ENCODE peak calls at places on chromosomes 11 and 22, in four cellular contexts. R is H9, S is GM12878, H is mesenchymal stem cell. J is an unnamed sample.

GRCh38 chr22:21865041-21865440 is 2.4 kb downstream of the MAPK1 start:
- DNase-seq in S (no peak), H (peak; percentile 77), R (no peak), J (peak; percentile 78)

GRCh38 chr11:72347691-72348090 is 86.6 kb downstream of the CLPB start:
- DNase-seq in H (no peak), R (no peak), S (no peak), J (no peak)

GRCh38 chr11:110858556-110858921 is 146.3 kb upstream of the ARHGAP20 start:
- DNase-seq in S (no peak), H (no peak), R (no peak), J (no peak)

GRCh38 chr11:32722255-32722654 is 72.2 kb downstream of the CCDC73 start:
- DNase-seq in S (no peak), H (no peak), R (no peak), J (no peak)

GRCh38 chr11:122354029-122354697 is 238.1 kb upstream of the BLID start:
- DNase-seq in R (no peak), H (no peak), S (no peak), J (no peak)

GRCh38 chr11:65593518-65594414 is 1.8 kb downstream of the KCNK7 start:
- DNase-seq in S (no peak), R (peak; percentile 72), H (peak; percentile 57), J (peak; percentile 98)

GRCh38 chr11:72935705-72936104 is 121.5 kb downstream of the ATG16L2 start:
- DNase-seq in S (no peak), R (no peak), H (no peak), J (peak; percentile 18)

GRCh38 chr11:79493555-79494171 is 52.8 kb upstream of the TENM4 start:
- DNase-seq in R (peak; percentile 95), S (no peak), H (peak; percentile 55), J (peak; percentile 93)

GRCh38 chr11:46392421-46393230 is 1.1 kb upstream of the CHRM4 start:
- DNase-seq in R (peak; percentile 92), S (no peak), H (peak; percentile 85), J (peak; percentile 100)

GRCh38 chr11:109015283-109015682 is 350.4 kb downstream of the DDX10 start:
- DNase-seq in H (peak; percentile 47), S (no peak), R (no peak), J (peak; percentile 86)

GRCh38 chr22:47996446-47996857 is 1234.0 kb downstream of the TBC1D22A start:
- DNase-seq in H (no peak), R (no peak), S (peak; percentile 25), J (no peak)

GRCh38 chr22:46542011-46542985 is 4.9 kb upstream of the CELSR1 start:
- DNase-seq in R (peak; percentile 91), S (peak; percentile 21), H (peak; percentile 63), J (peak; percentile 99)

GRCh38 chr22:21455334-21456089 is 11.7 kb upstream of the TMEM191C start:
- DNase-seq in H (no peak), S (no peak), R (peak; percentile 40), J (no peak)

GRCh38 chr11:85955531-85955930 is 100.3 kb downstream of the CCDC83 start:
- DNase-seq in S (no peak), H (peak; percentile 75), R (no peak), J (no peak)

GRCh38 chr11:2142762-2143202 is 3.6 kb upstream of the IGF2 start:
- DNase-seq in H (peak; percentile 66), S (peak; percentile 8), R (no peak), J (peak; percentile 97)

GRCh38 chr11:12693075-12693473 is 18.9 kb downstream of the TEAD1 start:
- DNase-seq in R (no peak), S (no peak), H (peak; percentile 84), J (no peak)

GRCh38 chr22:18024276-18024939 is at the start of gene MICAL3:
- DNase-seq in H (peak; percentile 66), R (peak; percentile 39), S (no peak), J (peak; percentile 96)

GRCh38 chr11:69454018-69454417 is 27.4 kb upstream of the LINC01488 start:
- DNase-seq in S (no peak), H (no peak), R (no peak), J (no peak)
- H2AFZ ChIP-seq in S (no peak overlapping the region), H (no peak overlapping the region), R (no peak overlapping the region), J (no peak overlapping the region)

GRCh38 chr11:124843616-124843910 is 21.7 kb upstream of the ROBO3 start:
- DNase-seq in H (no peak), S (no peak), R (no peak), J (peak; percentile 47)
- H3K4me2 ChIP-seq in H (no peak overlapping the region), S (no peak overlapping the region), R (peak overlapping the region; percentile 24), J (no peak overlapping the region)

GRCh38 chr22:35505394-35506258 is 35.0 kb upstream of the RASD2 start:
- DNase-seq in R (no peak), H (no peak), S (no peak), J (no peak)
- H2AFZ ChIP-seq in R (no peak overlapping the region), H (no peak overlapping the region), S (no peak overlapping the region), J (no peak overlapping the region)

GRCh38 chr11:114247070-114247789 is 49.0 kb upstream of the NNMT start:
- DNase-seq in R (no peak), S (no peak), H (no peak), J (no peak)

GRCh38 chr11:114242032-114242431 is 54.2 kb upstream of the NNMT start:
- DNase-seq in H (no peak), R (no peak), S (no peak), J (no peak)

GRCh38 chr11:114244995-114245394 is 51.2 kb upstream of the NNMT start:
- DNase-seq in H (no peak), S (no peak), R (no peak), J (no peak)

GRCh38 chr11:114246321-114247069 is 49.7 kb upstream of the NNMT start:
- DNase-seq in R (no peak), H (no peak), S (no peak), J (no peak)

DNA sequence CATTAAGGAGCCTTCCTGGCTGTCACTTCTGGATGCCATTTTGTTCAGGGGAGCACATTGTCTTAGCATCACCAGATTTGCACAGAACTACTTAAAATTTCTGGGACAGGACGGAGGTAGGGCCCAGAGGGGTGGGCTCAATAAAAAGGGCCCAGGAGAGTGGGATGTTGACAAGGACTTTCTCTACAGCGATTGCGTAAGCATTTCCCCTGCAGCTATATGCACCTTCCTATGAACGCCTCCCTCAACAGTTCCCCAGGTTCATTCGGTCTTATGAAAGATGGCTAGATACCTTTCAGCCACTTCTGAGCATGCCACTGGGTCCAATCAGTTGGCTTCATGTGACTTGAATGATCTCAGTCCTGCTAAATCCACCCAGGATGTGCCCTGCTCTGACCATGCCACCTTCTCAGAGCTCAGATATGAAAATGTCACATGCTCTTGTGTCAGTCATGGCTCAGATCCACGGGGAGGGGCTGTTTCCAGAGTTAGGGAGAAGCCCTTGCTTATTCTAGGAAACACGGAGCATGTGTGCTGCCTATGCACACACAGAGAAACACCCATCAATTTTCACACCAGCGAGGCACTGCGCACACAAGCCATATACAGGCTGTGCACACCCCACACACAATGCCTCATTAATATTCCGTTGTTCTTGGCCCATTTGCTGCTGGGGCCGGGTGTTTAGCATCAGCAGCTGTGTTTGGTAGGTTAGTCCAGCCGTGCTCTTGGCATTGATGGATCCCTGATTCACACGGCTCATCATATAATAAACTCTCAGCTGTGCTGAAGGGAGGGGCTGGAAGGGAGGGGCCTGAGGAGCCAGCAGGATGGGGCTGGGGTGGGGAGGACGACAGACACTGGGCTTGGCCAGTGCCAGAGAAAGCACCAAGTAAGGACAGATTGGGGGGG is 52.5 kb upstream of the NNMT start:
- DNase-seq in H (no peak), R (no peak), S (no peak), J (peak; percentile 83)
- H3K4me2 ChIP-seq in H (no peak overlapping the region), R (no peak overlapping the region), S (no peak overlapping the region), J (no peak overlapping the region)

DNA sequence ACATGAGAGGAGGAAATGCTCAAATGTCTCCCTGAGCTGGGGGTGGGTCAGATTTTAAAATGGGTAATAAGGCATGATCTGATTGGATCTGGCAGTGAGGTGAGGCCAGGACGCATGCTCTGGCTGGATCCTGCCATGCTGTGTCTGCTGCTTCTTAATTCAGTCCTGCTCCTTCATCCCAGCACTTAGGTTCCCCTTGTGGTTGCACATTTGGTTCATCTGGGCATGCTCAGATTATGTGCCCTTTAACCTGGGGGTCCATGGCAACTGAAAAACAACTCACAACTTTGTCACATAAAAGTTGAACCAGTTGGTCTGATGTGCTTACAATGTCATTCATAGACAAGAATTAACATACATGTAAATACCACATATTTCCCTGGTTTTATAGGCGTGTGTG is 67.9 kb downstream of the PIWIL4 start:
- DNase-seq in S (no peak), H (peak; percentile 12), R (peak; percentile 49), J (no peak)
- H2AFZ ChIP-seq in S (no peak overlapping the region), H (no peak overlapping the region), R (no peak overlapping the region), J (no peak overlapping the region)

GRCh38 chr11:47533690-47534135 is 19.2 kb downstream of the CELF1 start:
- DNase-seq in S (no peak), H (peak; percentile 84), R (peak; percentile 1), J (peak; percentile 73)
- H3K4me2 ChIP-seq in S (no peak overlapping the region), H (no peak overlapping the region), R (no peak overlapping the region), J (peak overlapping the region; percentile 36)

GRCh38 chr11:44557464-44557863 is 8.0 kb upstream of the CD82 start:
- DNase-seq in H (no peak), S (no peak), R (no peak), J (peak; percentile 46)

GRCh38 chr11:44556735-44557409 is 8.6 kb upstream of the CD82 start:
- DNase-seq in R (peak; percentile 67), H (peak; percentile 81), S (peak; percentile 47), J (no peak)

GRCh38 chr11:44551456-44552139 is 13.9 kb upstream of the CD82 start:
- DNase-seq in S (no peak), H (no peak), R (no peak), J (no peak)

GRCh38 chr11:44559207-44559943 is 6.1 kb upstream of the CD82 start:
- DNase-seq in H (peak; percentile 27), S (peak; percentile 85), R (peak; percentile 91), J (no peak)

DNA sequence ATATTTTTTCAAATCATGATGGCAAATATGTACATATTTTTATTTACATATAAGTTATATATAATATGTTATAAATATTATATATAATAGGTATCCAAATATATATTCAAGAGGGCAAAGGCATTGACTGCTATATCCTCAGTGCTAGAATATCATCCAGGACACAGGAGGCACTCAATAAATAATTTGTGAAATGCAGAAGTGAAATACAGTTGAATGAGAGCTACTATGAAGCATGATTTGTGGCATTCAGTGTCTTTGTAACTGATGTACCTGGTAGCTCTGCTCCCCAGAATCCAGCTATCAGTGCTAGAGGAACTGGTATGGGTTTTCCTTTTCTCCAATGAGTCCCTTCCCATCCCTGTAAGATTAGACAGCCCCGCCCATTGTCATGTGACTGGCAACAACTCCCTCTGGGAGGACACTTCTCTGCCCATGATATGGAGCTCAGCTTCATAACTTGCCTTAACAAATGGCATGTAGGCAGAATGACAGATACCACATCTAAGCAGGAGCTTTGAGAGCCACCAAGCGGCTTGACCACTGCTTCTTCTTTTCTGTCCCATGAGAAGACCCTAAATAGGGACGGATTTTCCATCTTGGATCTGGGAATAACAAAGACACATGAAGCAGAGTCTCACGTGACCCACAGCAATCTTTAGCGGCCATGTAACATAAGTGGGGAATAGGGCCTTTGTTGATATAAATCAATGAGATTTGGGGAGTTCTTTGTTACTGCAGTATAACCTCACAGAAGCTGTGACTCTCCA is 10.2 kb upstream of the CD82 start:
- DNase-seq in H (no peak), S (no peak), R (no peak), J (no peak)
- H2AFZ ChIP-seq in H (no peak overlapping the region), S (no peak overlapping the region), R (no peak overlapping the region), J (no peak overlapping the region)

GRCh38 chr22:25390297-25391240 is 171.1 kb downstream of the CRYBB2 start:
- DNase-seq in S (no peak), R (no peak), H (no peak), J (peak; percentile 56)

GRCh38 chr22:25393121-25393805 is 171.2 kb upstream of the GRK3 start:
- DNase-seq in R (no peak), H (no peak), S (no peak), J (no peak)

GRCh38 chr22:25395468-25395867 is 169.0 kb upstream of the GRK3 start:
- DNase-seq in R (no peak), S (no peak), H (no peak), J (no peak)

GRCh38 chr22:25389541-25389919 is 170.1 kb downstream of the CRYBB2 start:
- DNase-seq in S (no peak), R (no peak), H (no peak), J (no peak)

GRCh38 chr22:25392584-25392983 is 171.9 kb upstream of the GRK3 start:
- DNase-seq in H (no peak), R (no peak), S (no peak), J (no peak)
- H3K4me2 ChIP-seq in H (no peak overlapping the region), R (no peak overlapping the region), S (no peak overlapping the region), J (no peak overlapping the region)